ENCODE peak calls at places on chromosome 21, in seven cellular contexts. G is psoas muscle; I is CD8-positive, alpha-beta T cell; N is RCC 7860; Z is neuronal stem cell; S is SK-MEL-5; J is MG63. D is an unnamed sample.

GRCh38 chr21:29238967-29239289 is 59.8 kb upstream of the BACH1 start:
- DNase-seq in G (no peak), S (no peak), J (no peak), I (no peak), N (no peak), Z (no peak), D (no peak)

GRCh38 chr21:44569861-44570517 is 3.5 kb upstream of the KRTAP10-4 start:
- DNase-seq in Z (no peak), I (peak; percentile 40), N (no peak), J (no peak), G (no peak), S (no peak), D (no peak)

GRCh38 chr21:33451634-33452071 is 28.1 kb downstream of the TMEM50B start:
- DNase-seq in Z (no peak), G (no peak), S (no peak), I (no peak), J (no peak), N (peak; percentile 17), D (no peak)

GRCh38 chr21:31772674-31773555 is 41.0 kb upstream of the SCAF4 start:
- DNase-seq in J (no peak), I (no peak), N (no peak), S (no peak), G (no peak), Z (no peak), D (no peak)

GRCh38 chr21:42454221-42454570 is 41.8 kb downstream of the RSPH1 start:
- DNase-seq in Z (no peak), G (no peak), I (no peak), N (no peak), J (no peak), S (no peak), D (no peak)

GRCh38 chr21:31566061-31566460 is 93.4 kb upstream of the SOD1 start:
- DNase-seq in Z (no peak), N (no peak), G (no peak), I (no peak), S (peak; percentile 44), J (no peak), D (no peak)

GRCh38 chr21:39125752-39126485 is 57.3 kb downstream of the PSMG1 start:
- DNase-seq in J (peak; percentile 53), S (peak; percentile 73), Z (peak; percentile 37), N (peak; percentile 68), I (no peak), G (no peak), D (peak; percentile 54)

GRCh38 chr21:32256873-32257620 is 21.8 kb downstream of the MIS18A start:
- DNase-seq in G (peak; percentile 70), J (peak; percentile 76), Z (no peak), S (peak; percentile 67), I (no peak), N (peak; percentile 54), D (peak; percentile 80)

GRCh38 chr21:21813295-21813694 is 815.1 kb downstream of the NCAM2 start:
- DNase-seq in I (no peak), S (no peak), G (no peak), J (no peak), Z (no peak), N (no peak), D (no peak)

GRCh38 chr21:42818328-42818749 is 61.0 kb downstream of the WDR4 start:
- DNase-seq in Z (no peak), I (peak; percentile 83), G (peak; percentile 45), J (peak; percentile 52), N (no peak), S (peak; percentile 61), D (peak; percentile 55)

GRCh38 chr21:43375006-43375826 is 51.7 kb downstream of the SIK1 start:
- DNase-seq in J (no peak), G (peak; percentile 5), Z (no peak), N (no peak), I (no peak), S (no peak), D (peak; percentile 13)